ENCODE peak calls at places on chromosome 11, in seven cellular contexts. Z is GM06990, M is kidney, B is fibroblast of lung, C is kidney epithelial cell, I is astrocyte of the spinal cord, T is lower lobe of right lung. K is an unnamed sample.

GRCh38 chr11:122765487-122766131 is 72.7 kb upstream of the CRTAM start:
- DNase-seq in Z (no peak), M (no peak), B (no peak), C (peak), I (no peak), T (no peak), K (no peak)

GRCh38 chr11:100561325-100561724 is 125.8 kb upstream of the ARHGAP42 start:
- DNase-seq in Z (no peak), M (no peak), B (no peak), C (no peak), I (peak), T (no peak), K (no peak)

GRCh38 chr11:74620537-74620936 is 28.2 kb downstream of the POLD3 start:
- DNase-seq in Z (no peak), M (no peak), B (no peak), C (no peak), I (no peak), T (no peak), K (no peak)

GRCh38 chr11:2526808-2527381 is 82.1 kb downstream of the KCNQ1 start:
- DNase-seq in Z (peak), M (peak), B (no peak), C (no peak), I (no peak), T (peak), K (no peak)

GRCh38 chr11:9577551-9577950 is 4.1 kb downstream of the WEE1 start:
- DNase-seq in Z (no peak), M (no peak), B (peak), C (no peak), I (peak), T (no peak), K (no peak)

GRCh38 chr11:133078591-133079179 is 453.6 kb downstream of the OPCML start:
- DNase-seq in Z (no peak), M (no peak), B (peak), C (no peak), I (peak), T (no peak), K (peak)

GRCh38 chr11:60971520-60971919 is at the start of gene CD6:
- DNase-seq in Z (peak), M (no peak), B (no peak), C (no peak), I (no peak), T (no peak), K (no peak)

GRCh38 chr11:1341928-1342524 is 32.6 kb upstream of the TOLLIP start:
- DNase-seq in Z (no peak), M (no peak), B (peak), C (no peak), I (no peak), T (no peak), K (peak)

GRCh38 chr11:16361108-16361869 is 4.9 kb upstream of the SOX6 start:
- DNase-seq in Z (no peak), M (no peak), B (no peak), C (no peak), I (no peak), T (no peak), K (no peak)

GRCh38 chr11:83694191-83694905 is 408.2 kb upstream of the CCDC90B start:
- DNase-seq in Z (no peak), M (no peak), B (no peak), C (no peak), I (no peak), T (no peak), K (no peak)

GRCh38 chr11:45560935-45561330 is 104.5 kb downstream of the CHST1 start:
- DNase-seq in Z (no peak), M (no peak), B (no peak), C (no peak), I (no peak), T (no peak), K (no peak)

GRCh38 chr11:13227676-13228255 is 49.8 kb upstream of the BMAL1 start:
- DNase-seq in Z (no peak), M (no peak), B (no peak), C (no peak), I (no peak), T (no peak), K (no peak)

GRCh38 chr11:624705-625635 is at the start of gene CDHR5:
- DNase-seq in Z (no peak), M (peak), B (no peak), C (no peak), I (no peak), T (peak), K (no peak)

GRCh38 chr11:125304111-125304639 is 139.6 kb downstream of the PKNOX2 start:
- DNase-seq in Z (no peak), M (no peak), B (no peak), C (no peak), I (no peak), T (no peak), K (no peak)

GRCh38 chr11:111939836-111940604 is 2.9 kb downstream of the DIXDC1 start:
- DNase-seq in Z (no peak), M (no peak), B (peak), C (peak), I (peak), T (no peak), K (peak)

GRCh38 chr11:122141757-122142156 is 25.7 kb upstream of the BLID start:
- DNase-seq in Z (no peak), M (no peak), B (no peak), C (no peak), I (no peak), T (no peak), K (no peak)

GRCh38 chr11:40380871-40381270 is 1078.6 kb downstream of the LRRC4C start:
- DNase-seq in Z (no peak), M (no peak), B (peak), C (no peak), I (no peak), T (no peak), K (no peak)

GRCh38 chr11:116415095-116415494 is 357.7 kb downstream of the BUD13 start:
- DNase-seq in Z (no peak), M (no peak), B (no peak), C (no peak), I (peak), T (no peak), K (no peak)

GRCh38 chr11:70834984-70835560 is 417.3 kb downstream of the SHANK2 start:
- DNase-seq in Z (no peak), M (no peak), B (no peak), C (no peak), I (no peak), T (no peak), K (no peak)

GRCh38 chr11:65188486-65188885 is 6.8 kb downstream of the CAPN1 start:
- DNase-seq in Z (no peak), M (peak), B (no peak), C (no peak), I (no peak), T (no peak), K (no peak)

GRCh38 chr11:83441171-83441570 is 155.0 kb upstream of the CCDC90B start:
- DNase-seq in Z (no peak), M (no peak), B (no peak), C (no peak), I (no peak), T (no peak), K (no peak)

GRCh38 chr11:110777765-110778164 is 65.5 kb upstream of the ARHGAP20 start:
- DNase-seq in Z (peak), M (no peak), B (peak), C (no peak), I (peak), T (no peak), K (peak)

GRCh38 chr11:15591112-15591537 is 476.4 kb downstream of the INSC start:
- DNase-seq in Z (no peak), M (no peak), B (no peak), C (no peak), I (no peak), T (no peak), K (no peak)

GRCh38 chr11:66891849-66892660 is 35.2 kb downstream of the LRFN4 start:
- DNase-seq in Z (peak), M (no peak), B (peak), C (peak), I (peak), T (no peak), K (peak)

GRCh38 chr11:110818032-110818687 is 105.9 kb upstream of the ARHGAP20 start:
- DNase-seq in Z (no peak), M (no peak), B (peak), C (peak), I (peak), T (no peak), K (peak)

GRCh38 chr11:110093407-110094297 is 460 bp downstream of the ZC3H12C start:
- DNase-seq in Z (peak), M (peak), B (peak), C (no peak), I (peak), T (peak), K (peak)

GRCh38 chr11:116336540-116336939 is 436.2 kb downstream of the BUD13 start:
- DNase-seq in Z (no peak), M (no peak), B (no peak), C (no peak), I (no peak), T (no peak), K (no peak)

GRCh38 chr11:363948-364761 is 5.1 kb upstream of the B4GALNT4 start:
- DNase-seq in Z (peak), M (peak), B (no peak), C (no peak), I (no peak), T (peak), K (peak)

GRCh38 chr11:19715373-19715772 is 2.7 kb downstream of the NAV2 start:
- DNase-seq in Z (no peak), M (no peak), B (peak), C (peak), I (peak), T (no peak), K (peak)

GRCh38 chr11:115765803-115766239 is 261.6 kb upstream of the CADM1 start:
- DNase-seq in Z (no peak), M (no peak), B (peak), C (no peak), I (no peak), T (no peak), K (no peak)

GRCh38 chr11:122769126-122769780 is 69.0 kb upstream of the CRTAM start:
- DNase-seq in Z (no peak), M (no peak), B (peak), C (no peak), I (peak), T (no peak), K (no peak)

GRCh38 chr11:64249563-64250405 is 1.5 kb upstream of the PLCB3 start:
- DNase-seq in Z (no peak), M (no peak), B (no peak), C (no peak), I (no peak), T (no peak), K (no peak)

GRCh38 chr11:8065031-8065430 is 16.0 kb upstream of the TUB start:
- DNase-seq in Z (no peak), M (no peak), B (no peak), C (no peak), I (no peak), T (no peak), K (no peak)

GRCh38 chr11:115869780-115870431 is 365.7 kb upstream of the CADM1 start:
- DNase-seq in Z (peak), M (no peak), B (peak), C (no peak), I (peak), T (no peak), K (no peak)

GRCh38 chr11:47261291-47261800 is 3.5 kb downstream of the NR1H3 start:
- DNase-seq in Z (no peak), M (no peak), B (no peak), C (no peak), I (no peak), T (peak), K (no peak)
- TF ChIP-seq CTCF in Z (no peak), M (no peak), B (no peak), C (no peak), I (no peak), T (no peak), K (no peak)

GRCh38 chr11:93225642-93226041 is 27.9 kb upstream of the SLC36A4 start:
- DNase-seq in Z (no peak), M (no peak), B (peak), C (no peak), I (peak), T (no peak), K (peak)
- TF ChIP-seq CTCF in Z (no peak), M (peak), B (peak), C (no peak), I (no peak), T (peak), K (peak)

GRCh38 chr11:128627666-128628342 is 40.4 kb upstream of the ETS1 start:
- DNase-seq in Z (no peak), M (no peak), B (no peak), C (no peak), I (no peak), T (no peak), K (no peak)
- TF ChIP-seq CTCF in Z (no peak), M (no peak), B (no peak), C (no peak), I (peak), T (no peak), K (peak)

GRCh38 chr11:37942081-37942480 is 1344.0 kb upstream of the RAG2 start:
- DNase-seq in Z (no peak), M (no peak), B (peak), C (no peak), I (peak), T (no peak), K (no peak)

GRCh38 chr11:37948258-37948657 is 1350.2 kb upstream of the RAG2 start:
- DNase-seq in Z (no peak), M (no peak), B (no peak), C (no peak), I (no peak), T (no peak), K (no peak)

GRCh38 chr11:37952035-37952434 is 1354.0 kb upstream of the RAG2 start:
- DNase-seq in Z (no peak), M (no peak), B (no peak), C (no peak), I (no peak), T (no peak), K (no peak)

GRCh38 chr11:37947816-37948215 is 1349.8 kb upstream of the RAG2 start:
- DNase-seq in Z (no peak), M (no peak), B (no peak), C (no peak), I (no peak), T (no peak), K (no peak)

DNA sequence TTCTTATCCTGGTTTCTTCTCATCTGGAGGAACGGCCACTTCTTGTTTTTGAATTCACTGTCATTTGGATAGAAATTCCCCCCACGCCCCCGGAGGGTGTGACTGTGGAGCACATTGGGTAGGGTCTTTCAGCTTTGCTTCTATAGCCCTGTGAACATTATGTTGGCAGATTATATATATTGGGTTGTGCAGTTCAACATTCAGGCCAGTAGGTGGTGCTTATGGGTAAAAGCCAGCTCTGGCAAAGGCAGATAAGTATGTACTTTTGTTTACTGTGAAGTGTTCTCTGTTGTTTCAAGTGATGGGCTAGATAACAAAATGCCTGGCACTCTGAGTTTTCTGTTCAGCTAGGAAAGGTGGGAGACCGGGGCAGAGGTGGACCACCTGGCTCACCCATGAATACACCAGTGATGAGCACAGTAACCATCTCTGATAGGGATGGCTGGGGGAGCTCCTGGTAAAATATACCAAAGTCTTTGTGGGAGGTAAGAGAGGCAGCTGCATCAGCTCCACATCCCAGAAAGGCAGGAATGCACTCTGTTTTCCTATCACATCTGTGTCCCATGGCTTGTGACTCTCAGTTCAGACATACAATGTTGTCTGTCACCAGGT is 1348.2 kb upstream of the RAG2 start:
- DNase-seq in Z (no peak), M (no peak), B (peak), C (no peak), I (peak), T (no peak), K (peak)
- TF ChIP-seq CTCF in Z (peak), M (peak), B (peak), C (peak), I (peak), T (peak), K (peak)

DNA sequence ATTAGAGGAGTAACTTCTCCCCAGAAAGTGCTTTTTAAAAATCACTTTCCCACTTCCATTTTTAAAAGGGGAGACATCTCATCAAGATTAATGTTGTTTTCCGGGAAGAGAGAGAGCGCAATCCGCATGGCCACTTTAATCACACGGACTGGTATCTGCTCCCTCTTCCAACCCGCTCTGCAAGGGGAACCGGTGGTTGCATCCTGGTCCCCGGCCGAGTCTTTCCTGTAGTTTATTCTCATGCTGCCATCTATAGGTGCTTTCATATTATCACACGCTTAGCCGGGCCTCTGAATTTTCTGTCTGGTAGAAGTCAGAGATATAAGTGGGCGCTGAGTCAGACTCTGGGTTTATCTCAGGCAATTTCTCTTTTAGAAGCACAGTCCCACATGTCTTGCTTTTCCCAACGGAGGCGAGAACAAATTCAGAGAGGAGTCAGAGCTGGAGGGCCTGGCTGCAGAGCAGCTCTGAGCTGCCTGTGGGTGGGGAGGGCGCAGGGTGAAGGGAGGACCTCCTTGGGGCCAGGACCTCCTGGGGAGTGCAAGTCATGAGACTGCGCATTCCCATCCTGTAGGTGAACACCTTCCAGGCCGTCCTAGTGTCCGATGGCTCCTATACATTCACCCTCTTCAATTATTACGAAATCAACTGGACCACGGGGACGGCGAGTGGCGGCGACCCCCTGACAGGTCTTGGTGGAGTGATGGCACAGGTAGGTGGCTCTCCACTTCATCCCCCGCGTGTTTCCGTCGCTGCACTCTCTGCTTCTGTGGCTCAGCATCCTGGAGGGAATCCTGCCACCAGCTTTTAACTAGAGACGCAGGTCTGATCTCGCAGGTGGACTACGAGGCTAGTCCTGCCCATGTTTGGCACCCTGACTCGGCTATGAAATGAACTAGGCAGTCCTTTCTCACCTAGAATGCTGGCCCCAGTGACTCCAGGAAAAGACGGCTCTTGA is 11.7 kb downstream of the TECTA start:
- DNase-seq in Z (peak), M (peak), B (peak), C (no peak), I (peak), T (peak), K (peak)
- TF ChIP-seq CTCF in Z (peak), M (peak), B (peak), C (peak), I (peak), T (peak), K (peak)

DNA sequence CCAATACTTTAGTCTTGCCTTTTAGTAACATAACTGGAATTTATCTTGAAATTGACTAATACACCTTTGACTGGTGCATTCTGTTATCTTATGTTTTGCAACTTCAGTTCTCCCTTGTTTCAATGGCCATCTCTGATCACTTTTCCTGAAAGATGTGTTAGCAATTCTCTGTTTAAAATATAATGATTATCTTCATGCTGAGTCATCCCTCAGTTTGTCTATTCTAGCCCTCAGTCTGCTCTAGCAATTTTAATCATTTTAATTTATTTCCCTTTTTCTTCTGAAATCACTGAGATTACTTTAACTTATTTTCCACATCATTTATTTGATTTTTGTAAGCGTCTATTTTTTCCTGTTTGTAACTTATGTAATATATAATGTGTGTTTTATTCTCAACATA is 221.9 kb upstream of the PDGFD start:
- DNase-seq in Z (no peak), M (no peak), B (no peak), C (no peak), I (no peak), T (no peak), K (no peak)
- TF ChIP-seq CTCF in Z (no peak), M (no peak), B (no peak), C (no peak), I (no peak), T (no peak), K (no peak)

GRCh38 chr11:12089473-12089872 is 20.9 kb upstream of the MICAL2 start:
- DNase-seq in Z (no peak), M (no peak), B (no peak), C (no peak), I (no peak), T (no peak), K (no peak)

GRCh38 chr11:12089041-12089440 is 21.3 kb upstream of the MICAL2 start:
- DNase-seq in Z (no peak), M (no peak), B (no peak), C (no peak), I (no peak), T (no peak), K (no peak)

GRCh38 chr11:12088531-12088930 is 21.9 kb upstream of the MICAL2 start:
- DNase-seq in Z (no peak), M (no peak), B (no peak), C (no peak), I (no peak), T (no peak), K (no peak)

GRCh38 chr11:12087075-12087775 is 23.2 kb upstream of the MICAL2 start:
- DNase-seq in Z (no peak), M (no peak), B (peak), C (no peak), I (peak), T (peak), K (peak)

GRCh38 chr11:12088047-12088481 is 22.3 kb upstream of the MICAL2 start:
- DNase-seq in Z (no peak), M (no peak), B (peak), C (no peak), I (peak), T (no peak), K (peak)
- TF ChIP-seq CTCF in Z (no peak), M (no peak), B (no peak), C (peak), I (peak), T (no peak), K (peak)